ENCODE peak calls at places on chromosomes 7 and 10, in four cellular contexts. K is cardiac muscle cell, O is colonic mucosa, P is lung. U is an unnamed sample.

GRCh38 chr10:60576130-60577069 is 186.7 kb upstream of the ANK3 start:
- DNase-seq in K (no peak), O (no peak), P (no peak), U (no peak)

GRCh38 chr10:75971402-75972211 is 540.2 kb downstream of the LRMDA start:
- DNase-seq in O (no peak), K (peak), P (no peak), U (peak)

GRCh38 chr10:109743141-109744120 is 179.9 kb downstream of the XPNPEP1 start:
- DNase-seq in P (no peak), K (no peak), O (no peak), U (no peak)

GRCh38 chr7:142188846-142189245 is 69.0 kb downstream of the PRSS58 start:
- DNase-seq in P (no peak), O (no peak), K (no peak), U (no peak)

GRCh38 chr7:36851382-36851781 is 127.1 kb upstream of the AOAH start:
- DNase-seq in O (no peak), P (no peak), K (no peak), U (no peak)

GRCh38 chr10:7152982-7153381 is 257.9 kb downstream of the SFMBT2 start:
- DNase-seq in O (no peak), K (no peak), P (no peak), U (no peak)

GRCh38 chr7:99837649-99838361 is 10.0 kb downstream of the CYP3A43 start:
- DNase-seq in K (peak), O (peak), P (no peak), U (peak)

GRCh38 chr7:69388462-69389137 is 209.7 kb upstream of the AUTS2 start:
- DNase-seq in P (no peak), O (no peak), K (no peak), U (no peak)

GRCh38 chr10:84352251-84352842 is 24.0 kb downstream of the CCSER2 start:
- DNase-seq in P (peak), O (peak), K (peak), U (peak)

DNA sequence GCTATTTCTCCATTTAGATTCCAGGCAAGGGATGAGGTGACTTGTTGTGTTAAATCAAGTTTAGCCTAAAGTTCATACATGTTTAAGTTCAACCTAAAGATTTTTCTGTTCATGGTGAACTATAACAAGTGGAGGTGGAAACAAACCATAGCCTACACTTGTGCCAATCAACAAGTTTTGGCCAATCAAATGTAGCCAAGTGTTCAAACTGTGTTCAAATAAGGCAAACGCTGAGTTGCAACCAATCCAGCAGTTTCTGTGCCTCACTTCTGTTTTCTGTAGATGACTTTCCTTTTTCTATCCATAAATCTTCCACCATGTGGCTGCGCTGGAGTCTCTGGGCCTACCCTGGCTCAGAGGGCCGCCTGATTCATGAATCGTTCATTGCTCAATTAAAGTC is 4.5 kb upstream of the VOPP1 start:
- DNase-seq in K (no peak), P (no peak), O (no peak), U (no peak)
- TF ChIP-seq CTCF in K (no peak), P (no peak), O (no peak), U (no peak)

DNA sequence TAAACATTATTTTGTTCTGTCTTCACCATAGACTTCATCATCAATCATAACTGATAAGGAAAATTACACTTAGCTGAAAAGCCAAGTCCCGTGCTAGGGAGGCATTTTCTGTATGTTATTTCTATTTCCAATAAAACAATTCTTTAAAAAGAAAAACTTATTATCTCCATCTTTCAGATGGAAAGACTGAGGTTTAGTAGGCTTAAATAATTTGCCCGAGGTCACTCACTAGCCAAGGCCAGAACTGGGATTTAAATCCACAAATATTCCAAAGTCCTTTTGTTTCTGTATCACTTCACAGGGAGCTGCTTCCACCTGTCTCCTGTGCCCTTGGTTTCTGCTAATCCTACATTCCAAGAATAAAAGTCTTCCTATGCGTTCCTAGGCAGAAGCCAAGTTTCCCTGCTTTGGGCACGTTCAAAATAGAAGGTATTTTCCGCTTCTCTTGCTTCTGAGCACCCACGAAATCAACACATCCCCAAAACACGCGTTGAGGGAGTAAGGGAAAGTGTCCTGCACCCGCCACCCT is 720 bp downstream of the CPVL start:
- DNase-seq in P (no peak), K (no peak), O (no peak), U (no peak)
- H3K4me3 ChIP-seq in P (no peak), K (peak), O (peak), U (no peak)

DNA sequence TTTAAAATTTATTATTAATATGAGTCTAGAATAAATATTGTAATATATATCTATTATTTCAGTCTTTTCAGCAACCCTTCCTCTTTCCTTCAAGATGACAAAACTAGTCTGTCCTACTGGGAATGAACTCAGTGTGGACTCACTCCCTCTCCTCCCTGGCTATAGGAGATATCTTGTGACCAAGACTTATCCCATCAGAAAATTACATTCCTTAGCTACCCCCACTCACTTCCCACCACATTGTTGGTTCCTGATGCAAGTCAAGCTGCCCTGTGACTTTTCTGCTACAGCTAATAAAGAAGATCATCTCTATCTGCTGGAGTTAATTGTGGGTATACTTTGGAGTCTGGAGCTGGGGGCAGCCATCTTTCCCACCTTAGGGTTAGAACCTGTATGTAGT is 28.0 kb upstream of the MCU start:
- DNase-seq in K (peak), P (no peak), O (no peak), U (no peak)
- TF ChIP-seq CTCF in K (no peak), P (no peak), O (no peak), U (no peak)

GRCh38 chr7:151056286-151057037 is 1.2 kb downstream of the CDK5 start:
- DNase-seq in P (no peak), K (no peak), O (peak), U (no peak)
- H3K4me3 ChIP-seq in P (no peak), K (peak), O (peak), U (peak)

GRCh38 chr10:85613391-85613790 is 753.2 kb downstream of the GRID1 start:
- DNase-seq in O (no peak), K (no peak), P (no peak), U (no peak)

GRCh38 chr10:85611093-85611740 is 755.4 kb downstream of the GRID1 start:
- DNase-seq in P (no peak), O (no peak), K (no peak), U (no peak)

GRCh38 chr10:85611746-85612377 is 754.7 kb downstream of the GRID1 start:
- DNase-seq in P (no peak), O (no peak), K (no peak), U (no peak)

GRCh38 chr10:85612378-85612775 is 754.2 kb downstream of the GRID1 start:
- DNase-seq in O (no peak), P (no peak), K (no peak), U (no peak)

DNA sequence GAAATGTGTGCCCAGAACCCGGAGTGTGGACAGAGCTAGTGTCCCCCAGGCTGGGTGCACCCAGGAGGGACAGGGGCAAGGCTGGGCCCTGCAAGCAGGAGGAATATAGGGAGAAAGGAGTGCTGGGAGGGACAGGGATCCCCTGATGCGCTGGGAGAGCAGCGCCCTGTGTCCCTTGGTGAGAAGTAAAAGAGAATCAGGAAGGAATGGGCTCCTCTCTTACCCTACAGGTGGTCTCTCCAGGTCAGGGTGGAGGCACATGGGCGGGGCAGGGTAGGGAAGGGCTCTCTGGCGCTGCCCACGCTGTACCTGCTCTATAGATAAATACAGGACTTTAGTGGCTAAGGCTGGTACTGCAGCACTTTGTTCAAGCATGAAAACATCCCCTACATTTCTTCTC is 753.8 kb downstream of the GRID1 start:
- DNase-seq in K (no peak), P (no peak), O (no peak), U (no peak)
- TF ChIP-seq CTCF in K (no peak), P (no peak), O (peak), U (no peak)

GRCh38 chr10:116272497-116273221 is at the start of gene GFRA1:
- DNase-seq in K (peak), P (no peak), O (no peak), U (no peak)

GRCh38 chr10:116270691-116271592 is 2.1 kb downstream of the GFRA1 start:
- DNase-seq in K (no peak), P (no peak), O (peak), U (no peak)

GRCh38 chr10:116271593-116272496 is 1.2 kb downstream of the GFRA1 start:
- DNase-seq in O (no peak), K (no peak), P (no peak), U (no peak)

GRCh38 chr10:116278832-116279231 is 5.8 kb upstream of the GFRA1 start:
- DNase-seq in O (no peak), P (no peak), K (no peak), U (peak)

GRCh38 chr10:116274141-116274861 is 1.3 kb upstream of the GFRA1 start:
- DNase-seq in O (no peak), K (no peak), P (no peak), U (peak)
- H3K4me3 ChIP-seq in O (peak), K (peak), P (no peak), U (peak)

GRCh38 chr10:86945361-86946214 is 11.8 kb downstream of the MMRN2 start:
- DNase-seq in O (peak), K (peak), P (no peak), U (peak)
- TF ChIP-seq CTCF in O (no peak), K (peak), P (no peak), U (peak)